ENCODE peak calls at places on chromosome 20, in five cellular contexts. One of them, this sample, is unnamed.

GRCh38 chr20:2236266-2236665 is 59.5 kb upstream of the TGM3 start:
- DNase-seq in ovary: no peak
- DNase-seq in brain microvascular endothelial cell: no peak
- DNase-seq in psoas muscle: no peak
- DNase-seq in spleen: no peak
- DNase-seq in this sample: no peak

GRCh38 chr20:9447182-9447581 is 67.2 kb upstream of the LAMP5 start:
- DNase-seq in ovary: no peak
- DNase-seq in brain microvascular endothelial cell: no peak
- DNase-seq in psoas muscle: no peak
- DNase-seq in spleen: no peak
- DNase-seq in this sample: no peak

GRCh38 chr20:4811661-4812181 is 90.0 kb downstream of the PRND start:
- DNase-seq in ovary: no peak
- DNase-seq in brain microvascular endothelial cell: no peak
- DNase-seq in psoas muscle: peak
- DNase-seq in spleen: peak
- DNase-seq in this sample: no peak

GRCh38 chr20:48789185-48789668 is 38.6 kb downstream of the PREX1 start:
- DNase-seq in ovary: no peak
- DNase-seq in brain microvascular endothelial cell: no peak
- DNase-seq in psoas muscle: no peak
- DNase-seq in spleen: peak
- DNase-seq in this sample: no peak

GRCh38 chr20:20212675-20213096 is 155.2 kb upstream of the INSM1 start:
- DNase-seq in ovary: no peak
- DNase-seq in brain microvascular endothelial cell: no peak
- DNase-seq in psoas muscle: peak
- DNase-seq in spleen: no peak
- DNase-seq in this sample: no peak

GRCh38 chr20:31605902-31606677 is 1.0 kb downstream of the ID1 start:
- DNase-seq in ovary: peak
- DNase-seq in brain microvascular endothelial cell: no peak
- DNase-seq in psoas muscle: peak
- DNase-seq in spleen: peak
- DNase-seq in this sample: no peak

GRCh38 chr20:2446845-2447244 is 23.7 kb downstream of the SNRPB start:
- DNase-seq in ovary: no peak
- DNase-seq in brain microvascular endothelial cell: no peak
- DNase-seq in psoas muscle: no peak
- DNase-seq in spleen: no peak
- DNase-seq in this sample: no peak

GRCh38 chr20:1330075-1330830 is 1.3 kb upstream of the SDCBP2 start:
- DNase-seq in ovary: peak
- DNase-seq in brain microvascular endothelial cell: no peak
- DNase-seq in psoas muscle: peak
- DNase-seq in spleen: peak
- DNase-seq in this sample: no peak

GRCh38 chr20:7741866-7742265 is 198.4 kb downstream of the HAO1 start:
- DNase-seq in ovary: no peak
- DNase-seq in brain microvascular endothelial cell: no peak
- DNase-seq in psoas muscle: no peak
- DNase-seq in spleen: no peak
- DNase-seq in this sample: no peak

GRCh38 chr20:14634666-14635065 is 297.3 kb upstream of the FLRT3 start:
- DNase-seq in ovary: no peak
- DNase-seq in brain microvascular endothelial cell: no peak
- DNase-seq in psoas muscle: no peak
- DNase-seq in spleen: no peak
- DNase-seq in this sample: no peak

GRCh38 chr20:48656661-48657211 is 171.1 kb downstream of the PREX1 start:
- DNase-seq in ovary: no peak
- DNase-seq in brain microvascular endothelial cell: no peak
- DNase-seq in psoas muscle: no peak
- DNase-seq in spleen: peak
- DNase-seq in this sample: no peak

GRCh38 chr20:8587810-8588209 is 455.7 kb downstream of the PLCB1 start:
- DNase-seq in ovary: no peak
- DNase-seq in brain microvascular endothelial cell: no peak
- DNase-seq in psoas muscle: no peak
- DNase-seq in spleen: no peak
- DNase-seq in this sample: no peak

GRCh38 chr20:14445902-14446301 is 108.5 kb upstream of the FLRT3 start:
- DNase-seq in ovary: no peak
- DNase-seq in brain microvascular endothelial cell: no peak
- DNase-seq in psoas muscle: no peak
- DNase-seq in spleen: no peak
- DNase-seq in this sample: no peak

GRCh38 chr20:63059684-63060056 is 52.9 kb upstream of the BHLHE23 start:
- DNase-seq in ovary: no peak
- DNase-seq in brain microvascular endothelial cell: no peak
- DNase-seq in psoas muscle: peak
- DNase-seq in spleen: no peak
- DNase-seq in this sample: no peak

GRCh38 chr20:62009869-62010445 is 55.7 kb downstream of the TAF4 start:
- DNase-seq in ovary: no peak
- DNase-seq in brain microvascular endothelial cell: no peak
- DNase-seq in psoas muscle: no peak
- DNase-seq in spleen: no peak
- DNase-seq in this sample: no peak

GRCh38 chr20:37209661-37210314 is 30.4 kb upstream of the MROH8 start:
- DNase-seq in ovary: no peak
- DNase-seq in brain microvascular endothelial cell: no peak
- DNase-seq in psoas muscle: no peak
- DNase-seq in spleen: no peak
- DNase-seq in this sample: no peak

GRCh38 chr20:14829897-14830296 is 492.5 kb upstream of the FLRT3 start:
- DNase-seq in ovary: no peak
- DNase-seq in brain microvascular endothelial cell: no peak
- DNase-seq in psoas muscle: no peak
- DNase-seq in spleen: no peak
- DNase-seq in this sample: no peak

GRCh38 chr20:19835533-19836222 is 77.6 kb downstream of the RIN2 start:
- DNase-seq in ovary: no peak
- DNase-seq in brain microvascular endothelial cell: no peak
- DNase-seq in psoas muscle: no peak
- DNase-seq in spleen: no peak
- DNase-seq in this sample: no peak

GRCh38 chr20:63639093-63639860 is 12.4 kb upstream of the GMEB2 start:
- DNase-seq in ovary: no peak
- DNase-seq in brain microvascular endothelial cell: no peak
- DNase-seq in psoas muscle: peak
- DNase-seq in spleen: peak
- DNase-seq in this sample: no peak

GRCh38 chr20:64115171-64115911 is 8.0 kb upstream of the NPBWR2 start:
- DNase-seq in ovary: peak
- DNase-seq in brain microvascular endothelial cell: no peak
- DNase-seq in psoas muscle: peak
- DNase-seq in spleen: peak
- DNase-seq in this sample: no peak

GRCh38 chr20:47905628-47906487 is 120.6 kb upstream of the SULF2 start:
- DNase-seq in ovary: no peak
- DNase-seq in brain microvascular endothelial cell: no peak
- DNase-seq in psoas muscle: no peak
- DNase-seq in spleen: no peak
- DNase-seq in this sample: no peak

GRCh38 chr20:17471606-17472187 is 59.5 kb downstream of the BFSP1 start:
- DNase-seq in ovary: no peak
- DNase-seq in brain microvascular endothelial cell: no peak
- DNase-seq in psoas muscle: no peak
- DNase-seq in spleen: no peak
- DNase-seq in this sample: no peak

GRCh38 chr20:13318871-13319521 is 97.9 kb downstream of the ISM1 start:
- DNase-seq in ovary: no peak
- DNase-seq in brain microvascular endothelial cell: no peak
- DNase-seq in psoas muscle: no peak
- DNase-seq in spleen: no peak
- DNase-seq in this sample: no peak

GRCh38 chr20:63567382-63568169 is 6.5 kb downstream of the HELZ2 start:
- DNase-seq in ovary: no peak
- DNase-seq in brain microvascular endothelial cell: peak
- DNase-seq in psoas muscle: peak
- DNase-seq in spleen: peak
- DNase-seq in this sample: no peak

GRCh38 chr20:757509-757908 is 10.8 kb downstream of the SLC52A3 start:
- DNase-seq in ovary: no peak
- DNase-seq in brain microvascular endothelial cell: no peak
- DNase-seq in psoas muscle: no peak
- DNase-seq in spleen: peak
- DNase-seq in this sample: no peak

GRCh38 chr20:61407561-61407960 is 155.5 kb downstream of the CDH4 start:
- DNase-seq in ovary: no peak
- DNase-seq in brain microvascular endothelial cell: no peak
- DNase-seq in psoas muscle: no peak
- DNase-seq in spleen: no peak
- DNase-seq in this sample: no peak

GRCh38 chr20:53599378-53599777 is 5.7 kb upstream of the ZNF217 start:
- DNase-seq in ovary: no peak
- DNase-seq in brain microvascular endothelial cell: no peak
- DNase-seq in psoas muscle: no peak
- DNase-seq in spleen: no peak
- DNase-seq in this sample: no peak

GRCh38 chr20:53597521-53598120 is 4.0 kb upstream of the ZNF217 start:
- DNase-seq in ovary: no peak
- DNase-seq in brain microvascular endothelial cell: no peak
- DNase-seq in psoas muscle: no peak
- DNase-seq in spleen: no peak
- DNase-seq in this sample: no peak

GRCh38 chr20:53599039-53599362 is 5.4 kb upstream of the ZNF217 start:
- DNase-seq in ovary: no peak
- DNase-seq in brain microvascular endothelial cell: no peak
- DNase-seq in psoas muscle: no peak
- DNase-seq in spleen: no peak
- DNase-seq in this sample: no peak

GRCh38 chr20:53597085-53597482 is 3.4 kb upstream of the ZNF217 start:
- DNase-seq in ovary: no peak
- DNase-seq in brain microvascular endothelial cell: no peak
- DNase-seq in psoas muscle: no peak
- DNase-seq in spleen: no peak
- DNase-seq in this sample: no peak

GRCh38 chr20:53598140-53599038 is 4.8 kb upstream of the ZNF217 start:
- DNase-seq in ovary: no peak
- DNase-seq in brain microvascular endothelial cell: no peak
- DNase-seq in psoas muscle: no peak
- DNase-seq in spleen: no peak
- DNase-seq in this sample: no peak
- H3K4me3 ChIP-seq in ovary: no peak
- H3K4me3 ChIP-seq in brain microvascular endothelial cell: no peak
- H3K4me3 ChIP-seq in psoas muscle: no peak
- H3K4me3 ChIP-seq in spleen: no peak
- H3K4me3 ChIP-seq in this sample: no peak

DNA sequence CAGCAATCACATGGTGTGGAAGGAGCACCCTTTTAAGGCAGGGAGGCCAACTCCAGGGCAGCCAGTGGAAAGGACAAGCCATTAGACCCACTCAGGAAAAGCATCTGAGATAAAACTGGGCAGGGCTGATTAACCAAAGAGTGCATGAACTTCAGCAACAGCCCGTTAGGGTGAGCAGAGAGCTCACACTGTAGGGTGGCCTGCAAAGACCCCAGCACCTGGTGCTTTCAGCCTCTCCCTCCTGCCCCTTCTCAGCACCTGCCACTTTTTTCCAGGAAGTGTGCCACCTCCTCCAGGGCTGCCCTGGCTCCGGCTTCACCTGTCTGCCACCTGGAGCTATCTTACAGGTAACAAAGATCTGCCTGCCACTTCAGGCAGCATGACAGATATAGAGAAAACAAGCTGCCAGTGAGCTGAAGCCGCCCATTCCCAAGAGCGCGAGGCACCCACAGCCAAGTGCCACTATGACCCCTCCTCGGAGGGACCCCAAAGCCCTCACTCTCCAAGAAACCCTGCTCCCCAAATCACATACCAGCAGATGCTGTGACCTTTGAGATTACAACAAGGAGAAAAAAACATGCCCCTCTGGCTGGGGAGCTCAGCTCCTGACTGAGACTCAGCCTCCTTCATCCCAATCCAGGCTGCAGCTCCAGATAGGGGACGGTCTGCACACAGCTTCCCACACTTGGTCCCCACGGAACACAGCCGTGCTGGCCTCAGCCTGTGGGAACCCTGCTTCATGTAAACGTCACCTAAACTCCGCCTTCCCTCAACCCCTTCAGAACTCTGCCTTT is 71.2 kb downstream of the ABHD12 start:
- DNase-seq in ovary: no peak
- DNase-seq in brain microvascular endothelial cell: no peak
- DNase-seq in psoas muscle: no peak
- DNase-seq in spleen: peak
- DNase-seq in this sample: no peak
- TF ChIP-seq CTCF in ovary: no peak
- TF ChIP-seq CTCF in brain microvascular endothelial cell: no peak
- TF ChIP-seq CTCF in psoas muscle: no peak
- TF ChIP-seq CTCF in spleen: no peak
- TF ChIP-seq CTCF in this sample: no peak

DNA sequence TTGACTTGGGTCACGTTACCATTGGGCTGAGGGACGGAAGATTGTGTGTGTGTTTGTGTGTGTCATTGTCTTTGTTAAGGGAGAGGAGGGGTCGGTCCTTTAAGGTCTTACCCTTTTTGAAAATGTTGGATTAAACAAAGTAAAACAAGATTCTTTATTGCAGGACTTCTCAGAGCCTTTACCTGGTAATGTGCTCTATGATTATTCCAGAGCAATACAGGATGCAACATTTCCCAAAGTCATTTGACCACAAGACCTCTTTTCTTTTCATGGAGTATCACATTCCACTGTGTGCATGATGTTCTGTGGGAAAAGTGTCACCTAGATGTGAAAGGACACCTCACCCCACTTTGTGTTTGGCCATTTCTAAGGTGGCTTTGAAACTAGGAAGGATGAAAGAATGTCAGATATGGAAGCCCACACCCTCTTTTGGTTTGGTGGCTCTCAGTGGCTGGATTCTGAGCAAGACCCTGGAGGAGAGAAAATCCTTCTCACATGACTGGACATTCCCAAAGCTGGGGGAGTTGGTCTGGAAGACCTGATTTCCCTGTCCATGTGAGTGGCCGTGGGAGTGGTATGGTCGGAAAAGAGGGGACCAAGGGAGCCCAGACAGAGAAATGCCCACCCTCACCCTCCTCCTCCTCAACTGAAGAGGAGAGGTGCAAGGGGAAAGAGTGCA is 18.2 kb upstream of the ZNF831 start:
- DNase-seq in ovary: no peak
- DNase-seq in brain microvascular endothelial cell: no peak
- DNase-seq in psoas muscle: no peak
- DNase-seq in spleen: peak
- DNase-seq in this sample: no peak
- H3K4me3 ChIP-seq in ovary: no peak
- H3K4me3 ChIP-seq in brain microvascular endothelial cell: no peak
- H3K4me3 ChIP-seq in psoas muscle: no peak
- H3K4me3 ChIP-seq in spleen: no peak
- H3K4me3 ChIP-seq in this sample: no peak

GRCh38 chr20:46267108-46267820 is 41.0 kb downstream of the CDH22 start:
- DNase-seq in ovary: no peak
- DNase-seq in brain microvascular endothelial cell: no peak
- DNase-seq in psoas muscle: no peak
- DNase-seq in spleen: no peak
- DNase-seq in this sample: no peak
- TF ChIP-seq CTCF in ovary: no peak
- TF ChIP-seq CTCF in brain microvascular endothelial cell: no peak
- TF ChIP-seq CTCF in psoas muscle: no peak
- TF ChIP-seq CTCF in spleen: no peak
- TF ChIP-seq CTCF in this sample: no peak

GRCh38 chr20:24660651-24661050 is 191.2 kb downstream of the SYNDIG1 start:
- DNase-seq in ovary: no peak
- DNase-seq in brain microvascular endothelial cell: no peak
- DNase-seq in psoas muscle: no peak
- DNase-seq in spleen: peak
- DNase-seq in this sample: no peak
- H3K4me3 ChIP-seq in ovary: no peak
- H3K4me3 ChIP-seq in brain microvascular endothelial cell: no peak
- H3K4me3 ChIP-seq in psoas muscle: no peak
- H3K4me3 ChIP-seq in spleen: no peak
- H3K4me3 ChIP-seq in this sample: no peak

This sample was measured in AG09309.